ENCODE peak calls at places on chromosome 1, in five cellular contexts. One of them, this sample, is unnamed.

GRCh38 chr1:21869620-21870121 is 57.6 kb downstream of the LDLRAD2 start:
- DNase-seq in germinal center: no peak
- DNase-seq in NCI-H446: peak
- DNase-seq in cerebellar cortex: peak
- DNase-seq in activated CD4-positive, alpha-beta T cell treated with anti-CD3 and anti-CD28 coated beads for 1 hour: no peak
- DNase-seq in this sample: no peak

GRCh38 chr1:65630855-65631254 is 161.8 kb upstream of the PDE4B start:
- DNase-seq in germinal center: no peak
- DNase-seq in NCI-H446: no peak
- DNase-seq in cerebellar cortex: no peak
- DNase-seq in activated CD4-positive, alpha-beta T cell treated with anti-CD3 and anti-CD28 coated beads for 1 hour: no peak
- DNase-seq in this sample: no peak

GRCh38 chr1:155170806-155171205 is 2.3 kb downstream of the KRTCAP2 start:
- DNase-seq in germinal center: no peak
- DNase-seq in NCI-H446: no peak
- DNase-seq in cerebellar cortex: no peak
- DNase-seq in activated CD4-positive, alpha-beta T cell treated with anti-CD3 and anti-CD28 coated beads for 1 hour: no peak
- DNase-seq in this sample: no peak

GRCh38 chr1:11334821-11335220 is 61.8 kb downstream of the UBIAD1 start:
- DNase-seq in germinal center: no peak
- DNase-seq in NCI-H446: no peak
- DNase-seq in cerebellar cortex: no peak
- DNase-seq in activated CD4-positive, alpha-beta T cell treated with anti-CD3 and anti-CD28 coated beads for 1 hour: no peak
- DNase-seq in this sample: no peak

GRCh38 chr1:91567583-91567982 is 66.9 kb downstream of the CDC7 start:
- DNase-seq in germinal center: no peak
- DNase-seq in NCI-H446: no peak
- DNase-seq in cerebellar cortex: no peak
- DNase-seq in activated CD4-positive, alpha-beta T cell treated with anti-CD3 and anti-CD28 coated beads for 1 hour: no peak
- DNase-seq in this sample: no peak

GRCh38 chr1:151968058-151968457 is 25.6 kb downstream of the S100A10 start:
- DNase-seq in germinal center: peak
- DNase-seq in NCI-H446: peak
- DNase-seq in cerebellar cortex: peak
- DNase-seq in activated CD4-positive, alpha-beta T cell treated with anti-CD3 and anti-CD28 coated beads for 1 hour: peak
- DNase-seq in this sample: peak

GRCh38 chr1:1847061-1847460 is 43.8 kb downstream of the GNB1 start:
- DNase-seq in germinal center: no peak
- DNase-seq in NCI-H446: no peak
- DNase-seq in cerebellar cortex: peak
- DNase-seq in activated CD4-positive, alpha-beta T cell treated with anti-CD3 and anti-CD28 coated beads for 1 hour: no peak
- DNase-seq in this sample: no peak

GRCh38 chr1:15020943-15021745 is 132.4 kb upstream of the TMEM51 start:
- DNase-seq in germinal center: no peak
- DNase-seq in NCI-H446: no peak
- DNase-seq in cerebellar cortex: no peak
- DNase-seq in activated CD4-positive, alpha-beta T cell treated with anti-CD3 and anti-CD28 coated beads for 1 hour: no peak
- DNase-seq in this sample: no peak

This sample was measured in stimulated activated naive B cell treated with anti-CD40 and anti-IgM and Interleukin-4, amounts not matched to agents 10 μg/mL and 1 μg/mL and 100 μg/mL, for 72 hours.